ENCODE peak calls at places on chromosomes 3 and 15, in five cellular contexts. One of them, this sample, is unnamed.

GRCh38 chr3:130746296-130747039 is at the start of gene PIK3R4:
- DNase-seq in RWPE2: peak; percentile 91
- DNase-seq in PC-9: peak; percentile 94
- DNase-seq in neuronal stem cell: peak; percentile 97
- DNase-seq in CD8-positive, alpha-beta memory T cell: peak; percentile 89
- DNase-seq in this sample: peak; percentile 88

GRCh38 chr3:115147329-115148141 is 447 bp upstream of the ZBTB20 start:
- DNase-seq in RWPE2: peak; percentile 98
- DNase-seq in PC-9: peak; percentile 98
- DNase-seq in neuronal stem cell: peak; percentile 100
- DNase-seq in CD8-positive, alpha-beta memory T cell: peak; percentile 94
- DNase-seq in this sample: peak; percentile 99

GRCh38 chr3:189838291-189838690 is 207.1 kb downstream of the TP63 start:
- DNase-seq in CD8-positive, alpha-beta memory T cell: no peak
- DNase-seq in RWPE2: no peak
- DNase-seq in PC-9: no peak
- DNase-seq in neuronal stem cell: no peak
- DNase-seq in this sample: no peak

GRCh38 chr3:46811615-46812236 is 51.5 kb downstream of the MYL3 start:
- DNase-seq in neuronal stem cell: peak; percentile 36
- DNase-seq in PC-9: peak; percentile 48
- DNase-seq in CD8-positive, alpha-beta memory T cell: no peak
- DNase-seq in RWPE2: no peak
- DNase-seq in this sample: no peak

GRCh38 chr3:186365202-186365974 is 3.4 kb upstream of the DGKG start:
- DNase-seq in neuronal stem cell: no peak
- DNase-seq in CD8-positive, alpha-beta memory T cell: no peak
- DNase-seq in PC-9: no peak
- DNase-seq in RWPE2: no peak
- DNase-seq in this sample: no peak

GRCh38 chr15:48266029-48266428 is 59.9 kb downstream of the SLC12A1 start:
- DNase-seq in CD8-positive, alpha-beta memory T cell: no peak
- DNase-seq in neuronal stem cell: no peak
- DNase-seq in PC-9: no peak
- DNase-seq in RWPE2: no peak
- DNase-seq in this sample: no peak

GRCh38 chr3:182389041-182389815 is 404.1 kb upstream of the ATP11B start:
- DNase-seq in PC-9: peak; percentile 40
- DNase-seq in RWPE2: peak; percentile 68
- DNase-seq in CD8-positive, alpha-beta memory T cell: no peak
- DNase-seq in neuronal stem cell: no peak
- DNase-seq in this sample: no peak

GRCh38 chr3:42822828-42823227 is 13.6 kb downstream of the ACKR2 start:
- DNase-seq in PC-9: no peak
- DNase-seq in neuronal stem cell: no peak
- DNase-seq in CD8-positive, alpha-beta memory T cell: no peak
- DNase-seq in RWPE2: no peak
- DNase-seq in this sample: no peak

GRCh38 chr3:155701882-155702465 is 42.9 kb downstream of the PLCH1 start:
- DNase-seq in PC-9: no peak
- DNase-seq in CD8-positive, alpha-beta memory T cell: no peak
- DNase-seq in neuronal stem cell: peak; percentile 31
- DNase-seq in RWPE2: no peak
- DNase-seq in this sample: peak; percentile 46

GRCh38 chr3:129485681-129486056 is 42.8 kb upstream of the RHO start:
- DNase-seq in CD8-positive, alpha-beta memory T cell: no peak
- DNase-seq in neuronal stem cell: no peak
- DNase-seq in RWPE2: peak; percentile 94
- DNase-seq in PC-9: peak; percentile 95
- DNase-seq in this sample: peak; percentile 91

GRCh38 chr15:78438595-78439285 is 724 bp downstream of the IREB2 start:
- DNase-seq in CD8-positive, alpha-beta memory T cell: no peak
- DNase-seq in PC-9: no peak
- DNase-seq in RWPE2: no peak
- DNase-seq in neuronal stem cell: peak; percentile 57
- DNase-seq in this sample: peak; percentile 73

GRCh38 chr15:101813803-101814534 is 2.0 kb downstream of the OR4F15 start:
- DNase-seq in RWPE2: no peak
- DNase-seq in neuronal stem cell: no peak
- DNase-seq in PC-9: no peak
- DNase-seq in CD8-positive, alpha-beta memory T cell: no peak
- DNase-seq in this sample: peak; percentile 22

GRCh38 chr3:115758076-115758763 is 134.9 kb downstream of the GAP43 start:
- DNase-seq in RWPE2: no peak
- DNase-seq in CD8-positive, alpha-beta memory T cell: no peak
- DNase-seq in neuronal stem cell: no peak
- DNase-seq in PC-9: no peak
- DNase-seq in this sample: no peak

GRCh38 chr3:134749802-134750553 is 45.1 kb upstream of the EPHB1 start:
- DNase-seq in CD8-positive, alpha-beta memory T cell: no peak
- DNase-seq in RWPE2: no peak
- DNase-seq in PC-9: no peak
- DNase-seq in neuronal stem cell: no peak
- DNase-seq in this sample: no peak

GRCh38 chr3:82410366-82410765 is 648.9 kb upstream of the GBE1 start:
- DNase-seq in PC-9: peak; percentile 15
- DNase-seq in RWPE2: no peak
- DNase-seq in neuronal stem cell: no peak
- DNase-seq in CD8-positive, alpha-beta memory T cell: no peak
- DNase-seq in this sample: no peak

GRCh38 chr15:23647421-23648375 is at the start of gene MAGEL2:
- DNase-seq in RWPE2: no peak
- DNase-seq in CD8-positive, alpha-beta memory T cell: no peak
- DNase-seq in PC-9: no peak
- DNase-seq in neuronal stem cell: peak; percentile 48
- DNase-seq in this sample: no peak

GRCh38 chr15:98983333-98983732 is 24.3 kb downstream of the PGPEP1L start:
- DNase-seq in PC-9: peak; percentile 24
- DNase-seq in neuronal stem cell: no peak
- DNase-seq in RWPE2: no peak
- DNase-seq in CD8-positive, alpha-beta memory T cell: no peak
- DNase-seq in this sample: peak; percentile 64

GRCh38 chr15:88653200-88654064 is 14.6 kb downstream of the ISG20 start:
- DNase-seq in RWPE2: peak; percentile 76
- DNase-seq in neuronal stem cell: no peak
- DNase-seq in PC-9: no peak
- DNase-seq in CD8-positive, alpha-beta memory T cell: no peak
- DNase-seq in this sample: no peak

GRCh38 chr3:150544726-150545125 is 1.6 kb downstream of the SERP1 start:
- DNase-seq in neuronal stem cell: no peak
- DNase-seq in RWPE2: no peak
- DNase-seq in CD8-positive, alpha-beta memory T cell: no peak
- DNase-seq in PC-9: no peak
- DNase-seq in this sample: no peak

GRCh38 chr3:155370198-155370597 is 76.7 kb upstream of the STRIT1 start:
- DNase-seq in CD8-positive, alpha-beta memory T cell: no peak
- DNase-seq in RWPE2: no peak
- DNase-seq in PC-9: no peak
- DNase-seq in neuronal stem cell: no peak
- DNase-seq in this sample: no peak

GRCh38 chr15:33310481-33311311 is at the start of gene RYR3:
- DNase-seq in CD8-positive, alpha-beta memory T cell: no peak
- DNase-seq in neuronal stem cell: peak; percentile 62
- DNase-seq in RWPE2: no peak
- DNase-seq in PC-9: no peak
- DNase-seq in this sample: no peak

GRCh38 chr3:119628390-119628789 is 30.7 kb downstream of the PLA1A start:
- DNase-seq in PC-9: no peak
- DNase-seq in RWPE2: no peak
- DNase-seq in CD8-positive, alpha-beta memory T cell: no peak
- DNase-seq in neuronal stem cell: no peak
- DNase-seq in this sample: no peak

GRCh38 chr3:5054098-5054497 is 68.0 kb upstream of the ARL8B start:
- DNase-seq in PC-9: no peak
- DNase-seq in RWPE2: no peak
- DNase-seq in CD8-positive, alpha-beta memory T cell: no peak
- DNase-seq in neuronal stem cell: no peak
- DNase-seq in this sample: no peak

GRCh38 chr3:5055352-5056004 is 66.6 kb upstream of the ARL8B start:
- DNase-seq in PC-9: no peak
- DNase-seq in RWPE2: no peak
- DNase-seq in CD8-positive, alpha-beta memory T cell: no peak
- DNase-seq in neuronal stem cell: no peak
- DNase-seq in this sample: no peak

GRCh38 chr3:5053021-5053831 is 68.9 kb upstream of the ARL8B start:
- DNase-seq in RWPE2: no peak
- DNase-seq in PC-9: peak; percentile 28
- DNase-seq in CD8-positive, alpha-beta memory T cell: no peak
- DNase-seq in neuronal stem cell: no peak
- DNase-seq in this sample: no peak

GRCh38 chr3:5052247-5052646 is 69.8 kb upstream of the ARL8B start:
- DNase-seq in RWPE2: no peak
- DNase-seq in PC-9: no peak
- DNase-seq in CD8-positive, alpha-beta memory T cell: no peak
- DNase-seq in neuronal stem cell: no peak
- DNase-seq in this sample: no peak

DNA sequence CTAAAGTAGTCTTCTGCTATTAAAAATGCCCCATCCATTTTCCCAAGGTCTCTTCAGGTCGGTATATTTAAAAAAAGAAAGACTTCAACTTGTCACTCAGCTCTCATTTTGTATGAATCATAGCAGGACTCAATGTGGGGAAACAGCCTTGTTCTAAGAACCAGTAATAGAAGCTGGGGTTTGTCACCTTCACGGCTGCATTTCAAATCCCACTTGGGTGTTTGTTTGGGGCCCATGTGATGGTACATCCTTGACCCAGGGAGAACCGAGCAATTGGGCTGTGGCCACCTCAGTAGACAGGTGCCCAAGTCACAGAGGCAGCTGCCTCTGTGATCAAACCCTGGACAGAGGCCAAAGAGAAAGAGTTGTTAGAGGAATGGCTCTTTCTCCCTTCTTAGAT is 70.3 kb upstream of the ARL8B start:
- DNase-seq in CD8-positive, alpha-beta memory T cell: no peak
- DNase-seq in PC-9: no peak
- DNase-seq in neuronal stem cell: no peak
- DNase-seq in RWPE2: no peak
- DNase-seq in this sample: no peak
- H3K27ac ChIP-seq in CD8-positive, alpha-beta memory T cell: no peak overlapping the region
- H3K27ac ChIP-seq in PC-9: no peak overlapping the region
- H3K27ac ChIP-seq in neuronal stem cell: no peak overlapping the region
- H3K27ac ChIP-seq in RWPE2: no peak overlapping the region
- H3K27ac ChIP-seq in this sample: no peak overlapping the region

GRCh38 chr15:66803749-66804148 is 101.7 kb downstream of the SMAD6 start:
- DNase-seq in PC-9: no peak
- DNase-seq in RWPE2: no peak
- DNase-seq in CD8-positive, alpha-beta memory T cell: no peak
- DNase-seq in neuronal stem cell: no peak
- DNase-seq in this sample: no peak
- H3K4me3 ChIP-seq in PC-9: no peak overlapping the region
- H3K4me3 ChIP-seq in RWPE2: no peak overlapping the region
- H3K4me3 ChIP-seq in CD8-positive, alpha-beta memory T cell: no peak overlapping the region
- H3K4me3 ChIP-seq in neuronal stem cell: no peak overlapping the region
- H3K4me3 ChIP-seq in this sample: no peak overlapping the region

GRCh38 chr15:25236143-25236860 is 202.5 kb downstream of the UBE3A start:
- DNase-seq in neuronal stem cell: no peak
- DNase-seq in RWPE2: peak; percentile 42
- DNase-seq in PC-9: no peak
- DNase-seq in CD8-positive, alpha-beta memory T cell: no peak
- DNase-seq in this sample: no peak
- H3K9me3 ChIP-seq in neuronal stem cell: peaks cover 68% of the 10 kb centered on the region
- H3K9me3 ChIP-seq in RWPE2: peaks cover 45% of the 10 kb centered on the region
- H3K9me3 ChIP-seq in PC-9: no peaks in the 10 kb centered on the region
- H3K9me3 ChIP-seq in CD8-positive, alpha-beta memory T cell: no peaks in the 10 kb centered on the region
- H3K9me3 ChIP-seq in this sample: no peaks in the 10 kb centered on the region

DNA sequence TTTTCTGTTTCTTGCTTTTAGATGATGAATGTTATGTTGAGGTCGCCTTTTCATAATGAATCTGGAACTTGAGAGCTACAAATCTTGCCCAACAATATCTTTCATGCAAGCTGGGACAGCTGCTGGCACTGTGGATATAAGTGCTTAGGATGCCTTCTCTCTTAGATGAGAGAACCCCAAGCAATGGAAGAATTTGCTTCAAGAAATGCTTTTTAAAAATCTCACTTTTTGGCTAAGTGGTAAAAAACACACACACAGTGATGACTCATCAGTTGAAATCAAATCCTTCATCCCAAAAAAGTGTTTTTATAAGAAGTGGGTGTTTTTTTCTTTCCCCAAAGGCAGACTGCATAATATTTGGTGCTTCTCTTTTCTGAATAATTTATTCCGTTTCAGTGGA is 38.4 kb upstream of the GALNT15 start:
- DNase-seq in neuronal stem cell: no peak
- DNase-seq in PC-9: no peak
- DNase-seq in RWPE2: no peak
- DNase-seq in CD8-positive, alpha-beta memory T cell: no peak
- DNase-seq in this sample: peak; percentile 45
- H3K27ac ChIP-seq in neuronal stem cell: no peak overlapping the region
- H3K27ac ChIP-seq in PC-9: no peak overlapping the region
- H3K27ac ChIP-seq in RWPE2: no peak overlapping the region
- H3K27ac ChIP-seq in CD8-positive, alpha-beta memory T cell: no peak overlapping the region
- H3K27ac ChIP-seq in this sample: peak overlapping the region; percentile 51

GRCh38 chr3:71078199-71078598 is 505.3 kb downstream of the FOXP1 start:
- DNase-seq in RWPE2: no peak
- DNase-seq in CD8-positive, alpha-beta memory T cell: no peak
- DNase-seq in PC-9: no peak
- DNase-seq in neuronal stem cell: no peak
- DNase-seq in this sample: no peak

GRCh38 chr3:71083726-71084131 is 499.8 kb downstream of the FOXP1 start:
- DNase-seq in neuronal stem cell: no peak
- DNase-seq in PC-9: no peak
- DNase-seq in RWPE2: no peak
- DNase-seq in CD8-positive, alpha-beta memory T cell: no peak
- DNase-seq in this sample: no peak

GRCh38 chr3:71077070-71077469 is 506.5 kb downstream of the FOXP1 start:
- DNase-seq in RWPE2: no peak
- DNase-seq in CD8-positive, alpha-beta memory T cell: no peak
- DNase-seq in neuronal stem cell: no peak
- DNase-seq in PC-9: no peak
- DNase-seq in this sample: no peak

GRCh38 chr3:71078723-71079525 is 504.6 kb downstream of the FOXP1 start:
- DNase-seq in RWPE2: no peak
- DNase-seq in CD8-positive, alpha-beta memory T cell: no peak
- DNase-seq in neuronal stem cell: no peak
- DNase-seq in PC-9: no peak
- DNase-seq in this sample: no peak

DNA sequence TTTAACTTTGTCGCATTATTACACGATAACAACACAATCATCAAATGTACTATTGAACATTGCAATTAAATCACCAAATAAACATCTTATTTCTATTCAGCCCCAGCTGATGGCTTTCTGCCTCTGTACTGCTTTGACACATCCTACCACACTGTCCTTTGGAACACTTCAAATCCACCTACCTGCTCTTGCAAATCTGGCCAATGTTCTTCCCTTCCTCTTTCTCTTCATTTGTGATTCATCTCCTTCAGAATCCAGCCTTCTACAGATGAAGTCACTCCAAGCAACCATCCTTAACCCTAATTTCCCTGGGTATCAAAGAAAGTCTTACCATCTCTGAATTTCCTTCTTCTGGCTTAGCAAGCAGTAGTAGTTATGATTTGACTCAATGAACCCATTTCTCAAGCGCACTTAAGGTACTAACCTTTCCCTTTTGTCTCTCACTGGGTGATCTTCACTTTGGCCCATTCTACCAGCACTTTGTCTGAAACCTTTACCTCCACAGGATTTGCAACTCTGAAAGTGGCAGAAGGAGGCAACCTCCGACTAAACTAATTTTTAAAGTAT is 502.9 kb downstream of the FOXP1 start:
- DNase-seq in PC-9: no peak
- DNase-seq in CD8-positive, alpha-beta memory T cell: no peak
- DNase-seq in RWPE2: no peak
- DNase-seq in neuronal stem cell: no peak
- DNase-seq in this sample: no peak
- H3K4me3 ChIP-seq in PC-9: no peak overlapping the region
- H3K4me3 ChIP-seq in CD8-positive, alpha-beta memory T cell: no peak overlapping the region
- H3K4me3 ChIP-seq in RWPE2: no peak overlapping the region
- H3K4me3 ChIP-seq in neuronal stem cell: no peak overlapping the region
- H3K4me3 ChIP-seq in this sample: no peak overlapping the region

GRCh38 chr15:29270976-29271375 is 1.4 kb upstream of the NSMCE3 start:
- DNase-seq in neuronal stem cell: no peak
- DNase-seq in RWPE2: no peak
- DNase-seq in PC-9: no peak
- DNase-seq in CD8-positive, alpha-beta memory T cell: no peak
- DNase-seq in this sample: no peak
- H3K9me3 ChIP-seq in neuronal stem cell: no peaks in the 10 kb centered on the region
- H3K9me3 ChIP-seq in RWPE2: no peaks in the 10 kb centered on the region
- H3K9me3 ChIP-seq in PC-9: no peaks in the 10 kb centered on the region
- H3K9me3 ChIP-seq in CD8-positive, alpha-beta memory T cell: no peaks in the 10 kb centered on the region
- H3K9me3 ChIP-seq in this sample: no peaks in the 10 kb centered on the region

This sample was measured in SJSA1.